ENCODE peak calls at places on chromosomes 6 and 20, in nine cellular contexts. One of them, this sample, is unnamed.

GRCh38 chr6:46891396-46891795 is 30.3 kb downstream of the ADGRF5 start:
- DNase-seq in HL-60: no peak
- DNase-seq in GM10248: no peak
- DNase-seq in OCI-LY7: no peak
- DNase-seq in GM06990: no peak
- DNase-seq in tibial nerve: no peak
- DNase-seq in astrocyte of the spinal cord: no peak
- DNase-seq in A549: no peak
- DNase-seq in Panc1: no peak
- DNase-seq in this sample: no peak

GRCh38 chr20:47792021-47792618 is 6.8 kb upstream of the SULF2 start:
- DNase-seq in GM06990: no peak
- DNase-seq in astrocyte of the spinal cord: peak
- DNase-seq in GM10248: no peak
- DNase-seq in HL-60: no peak
- DNase-seq in A549: peak
- DNase-seq in Panc1: no peak
- DNase-seq in OCI-LY7: no peak
- DNase-seq in tibial nerve: peak
- DNase-seq in this sample: peak

GRCh38 chr6:29255530-29255929 is 46.0 kb upstream of the OR14J1 start:
- DNase-seq in OCI-LY7: no peak
- DNase-seq in Panc1: no peak
- DNase-seq in astrocyte of the spinal cord: no peak
- DNase-seq in A549: no peak
- DNase-seq in HL-60: no peak
- DNase-seq in tibial nerve: no peak
- DNase-seq in GM06990: no peak
- DNase-seq in GM10248: no peak
- DNase-seq in this sample: no peak

GRCh38 chr20:3068986-3069900 is 2.2 kb upstream of the OXT start:
- DNase-seq in HL-60: no peak
- DNase-seq in GM10248: peak
- DNase-seq in Panc1: no peak
- DNase-seq in astrocyte of the spinal cord: no peak
- DNase-seq in GM06990: no peak
- DNase-seq in OCI-LY7: peak
- DNase-seq in A549: peak
- DNase-seq in tibial nerve: no peak
- DNase-seq in this sample: no peak

GRCh38 chr20:831956-832355 is 1.6 kb upstream of the FAM110A start:
- DNase-seq in tibial nerve: no peak
- DNase-seq in HL-60: no peak
- DNase-seq in A549: no peak
- DNase-seq in Panc1: no peak
- DNase-seq in astrocyte of the spinal cord: no peak
- DNase-seq in GM10248: no peak
- DNase-seq in OCI-LY7: no peak
- DNase-seq in GM06990: no peak
- DNase-seq in this sample: no peak

GRCh38 chr6:11370191-11371018 is 137.9 kb upstream of the NEDD9 start:
- DNase-seq in GM10248: no peak
- DNase-seq in tibial nerve: no peak
- DNase-seq in HL-60: no peak
- DNase-seq in A549: no peak
- DNase-seq in OCI-LY7: no peak
- DNase-seq in astrocyte of the spinal cord: no peak
- DNase-seq in GM06990: no peak
- DNase-seq in Panc1: no peak
- DNase-seq in this sample: no peak

GRCh38 chr6:40848038-40848437 is 191.0 kb downstream of the UNC5CL start:
- DNase-seq in GM10248: no peak
- DNase-seq in A549: no peak
- DNase-seq in GM06990: no peak
- DNase-seq in OCI-LY7: no peak
- DNase-seq in Panc1: no peak
- DNase-seq in tibial nerve: no peak
- DNase-seq in astrocyte of the spinal cord: no peak
- DNase-seq in HL-60: no peak
- DNase-seq in this sample: no peak

GRCh38 chr20:1946762-1947534 is 46.9 kb downstream of the PDYN start:
- DNase-seq in astrocyte of the spinal cord: no peak
- DNase-seq in HL-60: no peak
- DNase-seq in OCI-LY7: no peak
- DNase-seq in GM10248: no peak
- DNase-seq in Panc1: no peak
- DNase-seq in tibial nerve: peak
- DNase-seq in A549: no peak
- DNase-seq in GM06990: no peak
- DNase-seq in this sample: no peak

GRCh38 chr6:71383891-71384489 is 95.4 kb downstream of the OGFRL1 start:
- DNase-seq in Panc1: no peak
- DNase-seq in GM10248: peak
- DNase-seq in A549: peak
- DNase-seq in HL-60: no peak
- DNase-seq in OCI-LY7: peak
- DNase-seq in astrocyte of the spinal cord: peak
- DNase-seq in GM06990: no peak
- DNase-seq in tibial nerve: no peak
- DNase-seq in this sample: peak

GRCh38 chr20:63279931-63280330 is 7.3 kb downstream of the ARFGAP1 start:
- DNase-seq in A549: no peak
- DNase-seq in tibial nerve: no peak
- DNase-seq in HL-60: no peak
- DNase-seq in astrocyte of the spinal cord: no peak
- DNase-seq in GM10248: no peak
- DNase-seq in Panc1: no peak
- DNase-seq in GM06990: no peak
- DNase-seq in OCI-LY7: no peak
- DNase-seq in this sample: no peak

GRCh38 chr20:63281741-63282665 is 9.4 kb downstream of the ARFGAP1 start:
- DNase-seq in Panc1: no peak
- DNase-seq in astrocyte of the spinal cord: no peak
- DNase-seq in tibial nerve: no peak
- DNase-seq in OCI-LY7: no peak
- DNase-seq in A549: no peak
- DNase-seq in GM06990: no peak
- DNase-seq in GM10248: no peak
- DNase-seq in HL-60: no peak
- DNase-seq in this sample: no peak

GRCh38 chr20:63282946-63283345 is 10.0 kb upstream of the COL20A1 start:
- DNase-seq in Panc1: no peak
- DNase-seq in tibial nerve: no peak
- DNase-seq in HL-60: no peak
- DNase-seq in OCI-LY7: no peak
- DNase-seq in astrocyte of the spinal cord: no peak
- DNase-seq in GM06990: no peak
- DNase-seq in GM10248: no peak
- DNase-seq in A549: no peak
- DNase-seq in this sample: no peak

GRCh38 chr20:63280371-63280770 is 7.8 kb downstream of the ARFGAP1 start:
- DNase-seq in GM06990: no peak
- DNase-seq in OCI-LY7: no peak
- DNase-seq in astrocyte of the spinal cord: no peak
- DNase-seq in GM10248: no peak
- DNase-seq in A549: no peak
- DNase-seq in HL-60: no peak
- DNase-seq in Panc1: no peak
- DNase-seq in tibial nerve: no peak
- DNase-seq in this sample: no peak

GRCh38 chr20:63280929-63281545 is 8.4 kb downstream of the ARFGAP1 start:
- DNase-seq in astrocyte of the spinal cord: no peak
- DNase-seq in A549: peak
- DNase-seq in OCI-LY7: no peak
- DNase-seq in Panc1: no peak
- DNase-seq in HL-60: no peak
- DNase-seq in GM10248: no peak
- DNase-seq in GM06990: no peak
- DNase-seq in tibial nerve: no peak
- DNase-seq in this sample: no peak
- TF ChIP-seq CTCF in astrocyte of the spinal cord: peak
- TF ChIP-seq CTCF in A549: peak
- TF ChIP-seq CTCF in OCI-LY7: peak
- TF ChIP-seq CTCF in Panc1: peak
- TF ChIP-seq CTCF in HL-60: peak
- TF ChIP-seq CTCF in GM10248: no peak
- TF ChIP-seq CTCF in GM06990: peak
- TF ChIP-seq CTCF in tibial nerve: no peak
- TF ChIP-seq CTCF in this sample: peak

GRCh38 chr20:17710379-17711305 is 10.9 kb downstream of the BANF2 start:
- DNase-seq in GM06990: no peak
- DNase-seq in OCI-LY7: no peak
- DNase-seq in Panc1: no peak
- DNase-seq in astrocyte of the spinal cord: peak
- DNase-seq in GM10248: no peak
- DNase-seq in tibial nerve: no peak
- DNase-seq in A549: no peak
- DNase-seq in HL-60: no peak
- DNase-seq in this sample: no peak
- TF ChIP-seq CTCF in GM06990: no peak
- TF ChIP-seq CTCF in OCI-LY7: no peak
- TF ChIP-seq CTCF in Panc1: no peak
- TF ChIP-seq CTCF in astrocyte of the spinal cord: no peak
- TF ChIP-seq CTCF in GM10248: no peak
- TF ChIP-seq CTCF in tibial nerve: no peak
- TF ChIP-seq CTCF in A549: no peak
- TF ChIP-seq CTCF in HL-60: no peak
- TF ChIP-seq CTCF in this sample: no peak

GRCh38 chr6:26258199-26258977 is 106.6 kb upstream of the BTN3A2 start:
- DNase-seq in GM10248: no peak
- DNase-seq in astrocyte of the spinal cord: no peak
- DNase-seq in HL-60: no peak
- DNase-seq in GM06990: no peak
- DNase-seq in OCI-LY7: peak
- DNase-seq in Panc1: no peak
- DNase-seq in tibial nerve: no peak
- DNase-seq in A549: no peak
- DNase-seq in this sample: peak
- TF ChIP-seq CTCF in GM10248: peak
- TF ChIP-seq CTCF in astrocyte of the spinal cord: peak
- TF ChIP-seq CTCF in HL-60: no peak
- TF ChIP-seq CTCF in GM06990: peak
- TF ChIP-seq CTCF in OCI-LY7: peak
- TF ChIP-seq CTCF in Panc1: peak
- TF ChIP-seq CTCF in tibial nerve: no peak
- TF ChIP-seq CTCF in A549: no peak
- TF ChIP-seq CTCF in this sample: peak

DNA sequence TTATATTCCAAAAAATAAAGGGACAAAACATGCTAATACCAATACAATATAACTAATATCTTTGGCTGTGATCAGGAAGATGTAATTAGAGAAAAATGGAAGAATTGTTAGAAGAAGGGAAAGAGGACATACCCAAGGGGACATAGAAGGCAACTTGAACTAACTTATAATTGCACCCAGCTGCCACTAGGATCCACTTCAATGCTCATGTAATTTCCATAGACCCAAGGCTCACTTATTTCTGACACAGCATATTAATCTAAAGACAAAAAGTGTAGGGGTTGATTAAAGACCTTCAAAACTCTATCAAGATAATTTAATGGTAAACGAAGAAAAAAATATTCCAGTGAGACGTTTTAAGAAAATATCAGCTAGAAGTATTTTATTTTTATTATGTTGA is 396.0 kb upstream of the ADGRB3 start:
- DNase-seq in Panc1: no peak
- DNase-seq in GM10248: no peak
- DNase-seq in HL-60: no peak
- DNase-seq in astrocyte of the spinal cord: no peak
- DNase-seq in A549: no peak
- DNase-seq in tibial nerve: no peak
- DNase-seq in OCI-LY7: no peak
- DNase-seq in GM06990: no peak
- DNase-seq in this sample: no peak
- TF ChIP-seq CTCF in Panc1: no peak
- TF ChIP-seq CTCF in GM10248: no peak
- TF ChIP-seq CTCF in HL-60: no peak
- TF ChIP-seq CTCF in astrocyte of the spinal cord: no peak
- TF ChIP-seq CTCF in A549: no peak
- TF ChIP-seq CTCF in tibial nerve: no peak
- TF ChIP-seq CTCF in OCI-LY7: no peak
- TF ChIP-seq CTCF in GM06990: no peak
- TF ChIP-seq CTCF in this sample: no peak

GRCh38 chr20:54056762-54057639 is 13.4 kb downstream of the BCAS1 start:
- DNase-seq in GM06990: no peak
- DNase-seq in tibial nerve: no peak
- DNase-seq in GM10248: no peak
- DNase-seq in A549: no peak
- DNase-seq in Panc1: no peak
- DNase-seq in OCI-LY7: no peak
- DNase-seq in astrocyte of the spinal cord: no peak
- DNase-seq in HL-60: no peak
- DNase-seq in this sample: no peak
- TF ChIP-seq CTCF in GM06990: no peak
- TF ChIP-seq CTCF in tibial nerve: no peak
- TF ChIP-seq CTCF in GM10248: no peak
- TF ChIP-seq CTCF in A549: no peak
- TF ChIP-seq CTCF in Panc1: peak
- TF ChIP-seq CTCF in OCI-LY7: peak
- TF ChIP-seq CTCF in astrocyte of the spinal cord: no peak
- TF ChIP-seq CTCF in HL-60: no peak
- TF ChIP-seq CTCF in this sample: no peak

GRCh38 chr20:11912013-11912663 is 5.6 kb upstream of the BTBD3 start:
- DNase-seq in astrocyte of the spinal cord: no peak
- DNase-seq in GM06990: no peak
- DNase-seq in A549: peak
- DNase-seq in HL-60: no peak
- DNase-seq in tibial nerve: no peak
- DNase-seq in Panc1: no peak
- DNase-seq in GM10248: peak
- DNase-seq in OCI-LY7: no peak
- DNase-seq in this sample: peak
- TF ChIP-seq CTCF in astrocyte of the spinal cord: peak
- TF ChIP-seq CTCF in GM06990: no peak
- TF ChIP-seq CTCF in A549: peak
- TF ChIP-seq CTCF in HL-60: peak
- TF ChIP-seq CTCF in tibial nerve: no peak
- TF ChIP-seq CTCF in Panc1: peak
- TF ChIP-seq CTCF in GM10248: peak
- TF ChIP-seq CTCF in OCI-LY7: peak
- TF ChIP-seq CTCF in this sample: peak

This sample was measured in MCF 10A.